ENCODE peak calls at places on chromosomes 5 and 9, in ten cellular contexts. Y is GM20000, G is fibroblast of pulmonary artery, F is bronchial epithelial cell, E is AG04449, D is choroid plexus epithelial cell, T is AG09319, R is RWPE1, C is endothelial cell, H is prostate gland. V is an unnamed sample.

GRCh38 chr5:115962565-115963402 is 509 bp downstream of the LVRN start:
- DNase-seq in Y (peak), G (peak), F (no peak), E (no peak), D (no peak), T (no peak), R (no peak), C (peak), H (no peak), V (no peak)

GRCh38 chr9:95613670-95614069 is 96.9 kb upstream of the PTCH1 start:
- DNase-seq in Y (no peak), G (no peak), F (no peak), E (no peak), D (no peak), T (no peak), R (no peak), C (no peak), H (no peak), V (no peak)

GRCh38 chr9:131982102-131982501 is 97.6 kb downstream of the MED27 start:
- DNase-seq in Y (no peak), G (no peak), F (no peak), E (no peak), D (no peak), T (no peak), R (no peak), C (no peak), H (no peak), V (no peak)

GRCh38 chr9:131035548-131035947 is 26.6 kb downstream of the LAMC3 start:
- DNase-seq in Y (no peak), G (no peak), F (no peak), E (no peak), D (no peak), T (no peak), R (no peak), C (no peak), H (no peak), V (no peak)

GRCh38 chr9:16191691-16192402 is 639.0 kb downstream of the CCDC171 start:
- DNase-seq in Y (peak), G (peak), F (peak), E (no peak), D (peak), T (peak), R (peak), C (peak), H (peak), V (peak)

GRCh38 chr5:122908662-122909061 is 63.2 kb downstream of the SNX24 start:
- DNase-seq in Y (no peak), G (peak), F (no peak), E (no peak), D (no peak), T (no peak), R (no peak), C (no peak), H (no peak), V (no peak)

GRCh38 chr5:50963647-50964584 is 297.5 kb downstream of the PARP8 start:
- DNase-seq in Y (no peak), G (no peak), F (no peak), E (no peak), D (no peak), T (no peak), R (no peak), C (peak), H (no peak), V (no peak)

GRCh38 chr9:87040410-87041009 is 93.2 kb upstream of the GAS1 start:
- DNase-seq in Y (no peak), G (no peak), F (no peak), E (no peak), D (no peak), T (no peak), R (no peak), C (no peak), H (no peak), V (no peak)

GRCh38 chr9:88433583-88434240 is 45.5 kb downstream of the SPIN1 start:
- DNase-seq in Y (no peak), G (peak), F (peak), E (no peak), D (peak), T (no peak), R (peak), C (no peak), H (no peak), V (no peak)

GRCh38 chr5:74639538-74640449 is 734 bp downstream of the ENC1 start:
- DNase-seq in Y (peak), G (peak), F (no peak), E (no peak), D (peak), T (no peak), R (no peak), C (peak), H (peak), V (peak)

GRCh38 chr9:27471789-27472585 is 52.1 kb upstream of the IFNK start:
- DNase-seq in Y (no peak), G (no peak), F (no peak), E (no peak), D (peak), T (no peak), R (no peak), C (no peak), H (no peak), V (no peak)

GRCh38 chr9:126611592-126612328 is 2.0 kb upstream of the LMX1B start:
- DNase-seq in Y (peak), G (peak), F (peak), E (no peak), D (peak), T (peak), R (peak), C (peak), H (peak), V (peak)

GRCh38 chr9:65410926-65411325 is 125.9 kb upstream of the FOXD4L5 start:
- DNase-seq in Y (no peak), G (no peak), F (no peak), E (no peak), D (no peak), T (no peak), R (no peak), C (no peak), H (no peak), V (no peak)

GRCh38 chr5:80516826-80517225 is 28.9 kb downstream of the FAM151B start:
- DNase-seq in Y (no peak), G (peak), F (peak), E (peak), D (peak), T (peak), R (peak), C (no peak), H (no peak), V (peak)

GRCh38 chr5:68494771-68495170 is 279.2 kb downstream of the PIK3R1 start:
- DNase-seq in Y (no peak), G (no peak), F (no peak), E (no peak), D (peak), T (no peak), R (no peak), C (no peak), H (no peak), V (no peak)

GRCh38 chr5:139649082-139649991 is 1.2 kb downstream of the CXXC5 start:
- DNase-seq in Y (no peak), G (no peak), F (no peak), E (no peak), D (no peak), T (no peak), R (no peak), C (peak), H (no peak), V (no peak)

GRCh38 chr5:6448141-6448491 is 543 bp upstream of the UBE2QL1 start:
- DNase-seq in Y (no peak), G (no peak), F (no peak), E (no peak), D (no peak), T (no peak), R (no peak), C (no peak), H (no peak), V (no peak)

GRCh38 chr9:82598254-82599039 is 464.5 kb downstream of the RASEF start:
- DNase-seq in Y (no peak), G (no peak), F (no peak), E (no peak), D (peak), T (no peak), R (no peak), C (no peak), H (no peak), V (no peak)

GRCh38 chr5:125582358-125582757 is 835.9 kb upstream of the ZNF608 start:
- DNase-seq in Y (no peak), G (peak), F (peak), E (no peak), D (peak), T (no peak), R (no peak), C (no peak), H (no peak), V (peak)

GRCh38 chr9:38107405-38107804 is 38.4 kb upstream of the SHB start:
- DNase-seq in Y (no peak), G (no peak), F (no peak), E (no peak), D (no peak), T (no peak), R (no peak), C (no peak), H (no peak), V (no peak)

GRCh38 chr9:135729480-135729879 is 27.5 kb downstream of the KCNT1 start:
- DNase-seq in Y (no peak), G (no peak), F (no peak), E (no peak), D (no peak), T (no peak), R (no peak), C (no peak), H (no peak), V (no peak)

GRCh38 chr9:129481424-129481823 is 139.5 kb downstream of the C9orf50 start:
- DNase-seq in Y (no peak), G (no peak), F (no peak), E (no peak), D (no peak), T (no peak), R (no peak), C (no peak), H (no peak), V (no peak)

GRCh38 chr9:129482521-129483466 is 138.1 kb downstream of the C9orf50 start:
- DNase-seq in Y (no peak), G (peak), F (peak), E (no peak), D (peak), T (peak), R (peak), C (peak), H (peak), V (peak)

GRCh38 chr9:129480705-129481104 is 140.2 kb downstream of the C9orf50 start:
- DNase-seq in Y (no peak), G (no peak), F (no peak), E (no peak), D (no peak), T (no peak), R (no peak), C (no peak), H (no peak), V (no peak)

GRCh38 chr9:129483467-129484324 is 137.2 kb downstream of the C9orf50 start:
- DNase-seq in Y (no peak), G (peak), F (peak), E (no peak), D (peak), T (peak), R (peak), C (no peak), H (peak), V (peak)

DNA sequence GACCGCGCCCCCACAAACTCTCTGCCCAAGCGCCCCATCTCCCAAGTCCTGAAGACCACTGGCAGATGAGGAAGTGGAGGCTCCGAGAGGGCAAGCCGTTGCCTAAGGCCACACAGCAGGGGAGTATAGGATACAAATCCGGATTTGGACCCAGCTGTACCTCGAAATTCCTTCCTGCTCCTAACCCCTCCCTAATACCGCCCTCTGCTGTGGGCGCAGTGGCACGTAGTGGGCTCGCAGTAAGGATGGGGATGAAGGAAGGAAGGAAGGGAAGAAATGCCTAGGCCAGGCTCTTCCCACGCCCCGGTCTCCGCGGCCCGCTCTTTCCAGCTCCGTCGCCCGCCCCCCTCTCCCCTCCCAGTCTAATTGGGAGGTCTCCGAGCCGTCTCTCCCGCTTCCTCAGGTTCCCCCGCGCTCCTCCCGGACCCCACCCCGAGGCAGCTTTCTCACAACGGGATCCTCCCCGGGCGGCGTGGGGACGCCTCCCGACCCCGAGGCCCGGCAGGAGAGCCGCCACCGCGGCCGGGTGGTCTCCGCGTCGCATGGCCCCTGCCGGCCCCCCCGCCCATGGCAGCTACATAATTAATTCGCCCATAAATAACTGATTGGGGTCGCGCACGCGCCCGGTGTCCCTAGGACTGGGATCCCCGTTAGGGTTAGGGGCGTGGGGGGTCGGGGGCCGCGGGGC is 138.9 kb downstream of the C9orf50 start:
- DNase-seq in Y (no peak), G (peak), F (no peak), E (no peak), D (peak), T (no peak), R (no peak), C (no peak), H (no peak), V (peak)
- TF ChIP-seq CTCF in Y (no peak), G (peak), F (peak), E (peak), D (peak), T (peak), R (no peak), C (no peak), H (no peak), V (peak)

DNA sequence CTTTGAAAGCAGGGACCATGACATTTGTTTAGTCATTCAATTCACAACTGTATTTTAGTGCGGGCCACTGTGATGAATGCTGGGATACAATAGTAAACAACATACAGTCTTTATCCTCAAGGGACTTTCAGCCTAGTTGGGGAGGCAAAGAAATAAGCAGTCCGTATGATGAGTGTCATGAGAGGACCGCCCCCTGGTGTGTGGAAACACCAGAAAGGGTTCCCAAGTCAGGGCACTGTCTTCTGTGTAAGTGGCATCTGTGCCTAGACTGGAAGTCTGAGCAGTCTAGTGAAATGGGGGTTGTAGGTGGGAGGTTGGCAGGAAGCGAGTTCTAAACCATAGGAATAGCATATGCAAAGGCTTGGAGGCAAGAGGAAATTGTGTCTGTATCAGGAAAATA is 6.8 kb downstream of the C9orf43 start:
- DNase-seq in Y (no peak), G (no peak), F (no peak), E (no peak), D (no peak), T (no peak), R (no peak), C (no peak), H (no peak), V (no peak)
- TF ChIP-seq CTCF in Y (no peak), G (no peak), F (peak), E (no peak), D (no peak), T (no peak), R (no peak), C (no peak), H (no peak), V (no peak)

DNA sequence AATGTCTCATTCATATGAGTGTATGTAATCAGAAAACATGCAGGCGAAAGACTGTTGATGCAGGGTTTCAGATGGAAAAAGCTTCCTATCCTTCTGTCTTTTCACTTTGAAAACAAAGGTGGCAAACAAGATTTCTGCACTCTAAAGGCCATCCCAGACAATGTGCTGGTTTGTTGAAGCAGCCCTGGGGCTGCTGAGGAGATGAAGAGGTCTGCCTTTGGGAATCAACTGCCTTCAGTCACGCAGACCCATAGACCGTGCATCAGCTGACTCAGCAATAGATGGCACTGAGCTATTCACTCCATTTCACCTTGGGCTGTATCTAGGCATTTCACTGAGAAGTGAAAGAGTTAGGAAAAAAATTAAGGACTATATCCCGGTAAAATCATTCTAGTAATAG is 60.5 kb upstream of the C5orf46 start:
- DNase-seq in Y (no peak), G (no peak), F (no peak), E (no peak), D (no peak), T (no peak), R (no peak), C (no peak), H (no peak), V (no peak)
- TF ChIP-seq CTCF in Y (no peak), G (no peak), F (no peak), E (no peak), D (no peak), T (no peak), R (no peak), C (no peak), H (no peak), V (no peak)

GRCh38 chr5:60959156-60959555 is 14.2 kb downstream of the NDUFAF2 start:
- DNase-seq in Y (no peak), G (peak), F (peak), E (no peak), D (peak), T (no peak), R (peak), C (no peak), H (no peak), V (peak)
- TF ChIP-seq CTCF in Y (no peak), G (peak), F (no peak), E (no peak), D (peak), T (peak), R (peak), C (peak), H (no peak), V (peak)

DNA sequence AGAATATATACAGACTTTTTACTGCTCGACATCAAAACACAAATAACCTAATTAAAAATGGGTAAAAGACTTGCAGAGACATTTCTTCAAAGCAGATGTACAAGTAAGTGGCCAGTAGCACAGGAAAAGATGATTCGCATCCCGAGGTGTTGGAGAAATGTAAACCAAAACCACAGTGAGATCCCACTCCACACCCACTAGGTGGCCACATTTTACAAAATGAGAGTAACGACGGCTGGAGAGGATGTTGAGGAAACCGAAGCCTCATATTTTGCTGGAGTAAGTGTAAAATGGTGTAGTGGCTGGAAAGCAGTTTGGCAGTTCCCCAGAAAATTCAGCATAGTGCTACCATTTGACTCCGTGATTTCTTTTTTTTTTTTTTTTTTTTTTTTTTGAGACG is 21.3 kb upstream of the GBGT1 start:
- DNase-seq in Y (peak), G (peak), F (peak), E (peak), D (peak), T (no peak), R (peak), C (peak), H (peak), V (peak)
- TF ChIP-seq CTCF in Y (peak), G (peak), F (peak), E (peak), D (peak), T (peak), R (peak), C (peak), H (peak), V (peak)

GRCh38 chr5:40361378-40361777 is 318.3 kb upstream of the PTGER4 start:
- DNase-seq in Y (no peak), G (no peak), F (no peak), E (no peak), D (no peak), T (no peak), R (no peak), C (no peak), H (no peak), V (no peak)

GRCh38 chr5:40364441-40364840 is 315.3 kb upstream of the PTGER4 start:
- DNase-seq in Y (no peak), G (no peak), F (no peak), E (no peak), D (no peak), T (no peak), R (no peak), C (no peak), H (no peak), V (no peak)

GRCh38 chr5:40368200-40368599 is 311.5 kb upstream of the PTGER4 start:
- DNase-seq in Y (no peak), G (no peak), F (no peak), E (no peak), D (no peak), T (no peak), R (no peak), C (no peak), H (no peak), V (no peak)

GRCh38 chr5:40365357-40366330 is 314.1 kb upstream of the PTGER4 start:
- DNase-seq in Y (no peak), G (no peak), F (no peak), E (no peak), D (no peak), T (no peak), R (no peak), C (no peak), H (no peak), V (no peak)

GRCh38 chr5:40367260-40367659 is 312.5 kb upstream of the PTGER4 start:
- DNase-seq in Y (no peak), G (peak), F (no peak), E (no peak), D (peak), T (no peak), R (no peak), C (no peak), H (no peak), V (no peak)
- TF ChIP-seq CTCF in Y (no peak), G (no peak), F (no peak), E (no peak), D (peak), T (no peak), R (no peak), C (no peak), H (no peak), V (peak)

GRCh38 chr9:124765439-124765835 is 5.7 kb downstream of the NR6A1 start:
- DNase-seq in Y (no peak), G (no peak), F (no peak), E (no peak), D (no peak), T (no peak), R (no peak), C (no peak), H (no peak), V (no peak)

GRCh38 chr9:124766326-124766725 is 4.8 kb downstream of the NR6A1 start:
- DNase-seq in Y (no peak), G (no peak), F (no peak), E (no peak), D (no peak), T (no peak), R (no peak), C (no peak), H (no peak), V (no peak)

GRCh38 chr9:124768275-124768674 is 2.8 kb downstream of the NR6A1 start:
- DNase-seq in Y (no peak), G (no peak), F (no peak), E (no peak), D (no peak), T (no peak), R (no peak), C (no peak), H (no peak), V (no peak)

GRCh38 chr9:124767830-124768229 is 3.3 kb downstream of the NR6A1 start:
- DNase-seq in Y (no peak), G (no peak), F (no peak), E (no peak), D (no peak), T (no peak), R (no peak), C (no peak), H (no peak), V (no peak)

GRCh38 chr9:124766815-124767554 is 4.1 kb downstream of the NR6A1 start:
- DNase-seq in Y (no peak), G (no peak), F (no peak), E (no peak), D (no peak), T (no peak), R (peak), C (no peak), H (no peak), V (no peak)
- TF ChIP-seq CTCF in Y (no peak), G (peak), F (peak), E (no peak), D (no peak), T (peak), R (peak), C (no peak), H (no peak), V (peak)

DNA sequence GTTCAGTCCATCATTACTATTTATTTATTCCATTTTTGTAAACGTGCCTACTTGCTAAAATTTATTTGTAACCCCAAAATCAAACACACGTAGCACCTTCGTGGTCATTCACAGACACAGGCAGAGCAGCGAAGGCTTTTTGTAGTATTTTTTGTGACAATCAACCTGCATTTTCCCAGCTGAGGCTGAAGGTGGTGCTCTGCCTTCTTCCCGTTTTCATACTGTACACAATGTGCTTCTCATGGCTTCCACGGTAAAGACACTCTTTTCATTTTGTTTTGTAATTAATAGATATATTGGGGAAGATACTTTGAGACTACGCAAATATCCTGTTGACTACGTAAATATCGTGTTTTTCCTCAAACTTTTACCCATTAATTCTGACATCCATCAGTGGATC is 19.4 kb downstream of the DAP start:
- DNase-seq in Y (no peak), G (no peak), F (no peak), E (no peak), D (no peak), T (no peak), R (no peak), C (no peak), H (no peak), V (no peak)
- TF ChIP-seq CTCF in Y (no peak), G (no peak), F (no peak), E (no peak), D (peak), T (no peak), R (no peak), C (no peak), H (no peak), V (no peak)

V was measured in MCF 10A.